ENCODE peak calls at places on chromosomes 3 and 15, in four cellular contexts. One of them, this sample, is unnamed.

GRCh38 chr3:129616713-129617112 is 10.2 kb upstream of the PLXND1 start:
- DNase-seq in GM10248: peak
- DNase-seq in activated T-helper 1 cell treated with Interleukin-2 at 50 U/mL for 16 hours: no peak
- DNase-seq in NCI-H1105: no peak
- DNase-seq in this sample: no peak

GRCh38 chr3:132817646-132818177 is 95.5 kb upstream of the NPHP3 start:
- DNase-seq in GM10248: no peak
- DNase-seq in activated T-helper 1 cell treated with Interleukin-2 at 50 U/mL for 16 hours: no peak
- DNase-seq in NCI-H1105: no peak
- DNase-seq in this sample: no peak

GRCh38 chr3:193832833-193833413 is 239.9 kb downstream of the OPA1 start:
- DNase-seq in GM10248: no peak
- DNase-seq in activated T-helper 1 cell treated with Interleukin-2 at 50 U/mL for 16 hours: no peak
- DNase-seq in NCI-H1105: no peak
- DNase-seq in this sample: no peak

GRCh38 chr15:96126859-96127258 is 203.6 kb upstream of the NR2F2 start:
- DNase-seq in GM10248: no peak
- DNase-seq in activated T-helper 1 cell treated with Interleukin-2 at 50 U/mL for 16 hours: no peak
- DNase-seq in NCI-H1105: no peak
- DNase-seq in this sample: no peak

GRCh38 chr3:123634149-123635051 is 49.5 kb upstream of the HACD2 start:
- DNase-seq in GM10248: no peak
- DNase-seq in activated T-helper 1 cell treated with Interleukin-2 at 50 U/mL for 16 hours: no peak
- DNase-seq in NCI-H1105: no peak
- DNase-seq in this sample: no peak

GRCh38 chr15:29740692-29741311 is 81.5 kb downstream of the TJP1 start:
- DNase-seq in GM10248: no peak
- DNase-seq in activated T-helper 1 cell treated with Interleukin-2 at 50 U/mL for 16 hours: no peak
- DNase-seq in NCI-H1105: no peak
- DNase-seq in this sample: no peak

GRCh38 chr15:86762874-86763273 is 683.2 kb downstream of the AGBL1 start:
- DNase-seq in GM10248: no peak
- DNase-seq in activated T-helper 1 cell treated with Interleukin-2 at 50 U/mL for 16 hours: no peak
- DNase-seq in NCI-H1105: no peak
- DNase-seq in this sample: no peak

GRCh38 chr3:194769020-194769643 is 83.4 kb downstream of the FAM43A start:
- DNase-seq in GM10248: peak
- DNase-seq in activated T-helper 1 cell treated with Interleukin-2 at 50 U/mL for 16 hours: peak
- DNase-seq in NCI-H1105: peak
- DNase-seq in this sample: peak

GRCh38 chr15:39127151-39127815 is 453.6 kb upstream of the THBS1 start:
- DNase-seq in GM10248: no peak
- DNase-seq in activated T-helper 1 cell treated with Interleukin-2 at 50 U/mL for 16 hours: no peak
- DNase-seq in NCI-H1105: no peak
- DNase-seq in this sample: no peak

GRCh38 chr3:149609595-149609994 is 48.2 kb downstream of the WWTR1 start:
- DNase-seq in GM10248: peak
- DNase-seq in activated T-helper 1 cell treated with Interleukin-2 at 50 U/mL for 16 hours: no peak
- DNase-seq in NCI-H1105: no peak
- DNase-seq in this sample: no peak

GRCh38 chr15:71880276-71880675 is 69.9 kb downstream of the NR2E3 start:
- DNase-seq in GM10248: no peak
- DNase-seq in activated T-helper 1 cell treated with Interleukin-2 at 50 U/mL for 16 hours: no peak
- DNase-seq in NCI-H1105: no peak
- DNase-seq in this sample: no peak

GRCh38 chr3:126926684-126927404 is 56.1 kb upstream of the PLXNA1 start:
- DNase-seq in GM10248: no peak
- DNase-seq in activated T-helper 1 cell treated with Interleukin-2 at 50 U/mL for 16 hours: no peak
- DNase-seq in NCI-H1105: no peak
- DNase-seq in this sample: no peak

GRCh38 chr3:5317572-5317971 is 130.1 kb downstream of the EDEM1 start:
- DNase-seq in GM10248: no peak
- DNase-seq in activated T-helper 1 cell treated with Interleukin-2 at 50 U/mL for 16 hours: no peak
- DNase-seq in NCI-H1105: no peak
- DNase-seq in this sample: no peak

GRCh38 chr3:5707794-5708193 is 520.3 kb downstream of the EDEM1 start:
- DNase-seq in GM10248: no peak
- DNase-seq in activated T-helper 1 cell treated with Interleukin-2 at 50 U/mL for 16 hours: no peak
- DNase-seq in NCI-H1105: no peak
- DNase-seq in this sample: no peak

GRCh38 chr3:77096966-77097890 is 57.3 kb downstream of the ROBO2 start:
- DNase-seq in GM10248: no peak
- DNase-seq in activated T-helper 1 cell treated with Interleukin-2 at 50 U/mL for 16 hours: no peak
- DNase-seq in NCI-H1105: no peak
- DNase-seq in this sample: no peak

GRCh38 chr15:58249646-58250312 is 111.6 kb downstream of the AQP9 start:
- DNase-seq in GM10248: no peak
- DNase-seq in activated T-helper 1 cell treated with Interleukin-2 at 50 U/mL for 16 hours: no peak
- DNase-seq in NCI-H1105: no peak
- DNase-seq in this sample: no peak

This sample was measured in T-helper 22 cell.